ENCODE peak calls at places on chromosomes 11 and 22, in seven cellular contexts. J is choroid plexus epithelial cell, P is kidney epithelial cell, X is transverse colon, H is WTC11, Z is endothelial cell, N is H9. F is an unnamed sample.

GRCh38 chr11:57203359-57203758 is 21.6 kb downstream of the LRRC55 start:
- DNase-seq in H (no peak), J (no peak), X (peak), P (no peak), Z (no peak), N (no peak), F (no peak)

GRCh38 chr11:79857404-79857803 is 416.6 kb upstream of the TENM4 start:
- DNase-seq in X (no peak), P (no peak), H (no peak), N (no peak), J (no peak), Z (no peak), F (no peak)

GRCh38 chr11:112588252-112588668 is 327.6 kb upstream of the PLET1 start:
- DNase-seq in H (peak), Z (peak), P (peak), X (peak), J (peak), N (peak), F (peak)

GRCh38 chr22:31143537-31143936 is 3.2 kb upstream of the PLA2G3 start:
- DNase-seq in H (no peak), N (peak), P (no peak), J (no peak), X (no peak), Z (no peak), F (no peak)

GRCh38 chr11:86499723-86500129 is 125.0 kb downstream of the CCDC81 start:
- DNase-seq in P (no peak), J (no peak), H (no peak), N (no peak), X (no peak), Z (no peak), F (no peak)

GRCh38 chr22:49371325-49372110 is 456.2 kb downstream of the BRD1 start:
- DNase-seq in N (peak), J (no peak), Z (peak), P (no peak), H (peak), X (no peak), F (no peak)

GRCh38 chr22:48906177-48906835 is 921.4 kb downstream of the BRD1 start:
- DNase-seq in X (no peak), N (peak), J (no peak), H (no peak), Z (no peak), P (no peak), F (no peak)

GRCh38 chr22:41998361-41999261 is at the start of gene WBP2NL:
- DNase-seq in X (peak), Z (no peak), H (no peak), N (no peak), J (peak), P (peak), F (no peak)

GRCh38 chr22:35022291-35022690 is 43.7 kb upstream of the ISX start:
- DNase-seq in H (no peak), J (no peak), Z (no peak), N (no peak), X (no peak), P (no peak), F (no peak)

GRCh38 chr11:128424867-128425285 is 162.5 kb downstream of the ETS1 start:
- DNase-seq in X (peak), N (no peak), P (no peak), H (no peak), J (peak), Z (no peak), F (peak)

GRCh38 chr11:20353829-20354434 is 9.6 kb upstream of the HTATIP2 start:
- DNase-seq in P (no peak), J (peak), X (peak), N (no peak), H (peak), Z (peak), F (peak)

GRCh38 chr11:117588166-117588810 is 208.7 kb downstream of the DSCAML1 start:
- DNase-seq in J (no peak), H (no peak), X (no peak), N (no peak), P (no peak), Z (no peak), F (peak)

GRCh38 chr11:96222102-96222501 is 120.9 kb downstream of the MAML2 start:
- DNase-seq in H (no peak), Z (no peak), X (no peak), J (no peak), N (no peak), P (no peak), F (no peak)

GRCh38 chr11:59212744-59213573 is at the start of gene MPEG1:
- DNase-seq in N (no peak), P (no peak), X (no peak), H (no peak), J (no peak), Z (no peak), F (no peak)

GRCh38 chr11:112931686-112932085 is 29.5 kb upstream of the NCAM1 start:
- DNase-seq in X (no peak), Z (no peak), H (no peak), P (no peak), J (no peak), N (no peak), F (no peak)

GRCh38 chr11:119103793-119104192 is 2.1 kb upstream of the DPAGT1 start:
- DNase-seq in N (no peak), Z (no peak), X (no peak), H (no peak), P (no peak), J (peak), F (no peak)

GRCh38 chr11:120043323-120043945 is 94.5 kb downstream of the TRIM29 start:
- DNase-seq in Z (no peak), J (no peak), X (no peak), P (no peak), N (peak), H (no peak), F (no peak)

GRCh38 chr22:46267431-46268279 is at the start of gene TTC38:
- DNase-seq in J (peak), Z (peak), X (peak), P (no peak), H (peak), N (peak), F (peak)

GRCh38 chr22:25564320-25564978 is at the start of gene GRK3:
- DNase-seq in X (peak), J (peak), Z (peak), N (peak), P (no peak), H (peak), F (peak)

GRCh38 chr22:41382098-41382578 is 396 bp downstream of the TEF start:
- DNase-seq in H (peak), J (peak), N (no peak), X (peak), Z (peak), P (no peak), F (peak)

GRCh38 chr11:115613986-115614625 is 109.9 kb upstream of the CADM1 start:
- DNase-seq in P (peak), J (peak), H (no peak), Z (no peak), N (no peak), X (no peak), F (no peak)

GRCh38 chr22:50530857-50531545 is 1.2 kb upstream of the TYMP start:
- DNase-seq in X (peak), J (peak), Z (peak), P (no peak), H (peak), N (peak), F (peak)

GRCh38 chr11:119786431-119787073 is 57.6 kb upstream of the NECTIN1 start:
- DNase-seq in H (no peak), Z (no peak), N (no peak), X (no peak), J (no peak), P (no peak), F (no peak)

GRCh38 chr11:86596861-86597632 is 75.4 kb downstream of the ME3 start:
- DNase-seq in J (peak), Z (no peak), P (no peak), X (no peak), H (no peak), N (no peak), F (peak)

GRCh38 chr11:133934599-133935550 is 21.9 kb downstream of the IGSF9B start:
- DNase-seq in J (no peak), X (peak), P (no peak), H (no peak), Z (no peak), N (no peak), F (peak)

GRCh38 chr11:35487532-35488078 is 37.8 kb downstream of the PAMR1 start:
- DNase-seq in P (no peak), X (no peak), H (peak), J (peak), Z (peak), N (peak), F (peak)

GRCh38 chr11:123587559-123587958 is 66.9 kb downstream of the SCN3B start:
- DNase-seq in P (no peak), Z (no peak), J (no peak), H (no peak), N (no peak), X (peak), F (no peak)

GRCh38 chr11:118047749-118048148 is 29.1 kb upstream of the TMPRSS4 start:
- DNase-seq in J (no peak), P (no peak), Z (no peak), N (no peak), X (no peak), H (no peak), F (no peak)

GRCh38 chr11:31355131-31355530 is 14.4 kb downstream of the DCDC1 start:
- DNase-seq in N (no peak), J (peak), H (no peak), Z (no peak), P (no peak), X (no peak), F (no peak)

GRCh38 chr11:10490032-10490397 is 35.0 kb downstream of the AMPD3 start:
- DNase-seq in N (peak), P (no peak), H (no peak), J (no peak), X (no peak), Z (no peak), F (no peak)

GRCh38 chr22:29390270-29390669 is 1.9 kb upstream of the AP1B1 start:
- DNase-seq in N (no peak), J (no peak), H (no peak), Z (no peak), P (no peak), X (no peak), F (no peak)

GRCh38 chr11:95925011-95925410 is 1.1 kb upstream of the MTMR2 start:
- DNase-seq in Z (no peak), N (no peak), X (no peak), H (no peak), P (no peak), J (peak), F (no peak)

GRCh38 chr11:48001438-48002021 is 21.2 kb downstream of the PTPRJ start:
- DNase-seq in X (peak), N (no peak), H (no peak), J (peak), P (peak), Z (no peak), F (peak)

GRCh38 chr11:17772704-17773600 is 38.4 kb downstream of the KCNC1 start:
- DNase-seq in H (no peak), J (no peak), Z (no peak), P (no peak), X (no peak), N (no peak), F (no peak)

GRCh38 chr11:17770917-17771316 is 36.3 kb downstream of the KCNC1 start:
- DNase-seq in H (no peak), J (peak), X (no peak), Z (no peak), P (no peak), N (no peak), F (no peak)

GRCh38 chr11:17771415-17771814 is 36.8 kb downstream of the KCNC1 start:
- DNase-seq in N (no peak), X (no peak), H (no peak), Z (no peak), P (no peak), J (no peak), F (no peak)

GRCh38 chr11:17773674-17774073 is 39.1 kb downstream of the KCNC1 start:
- DNase-seq in H (no peak), J (no peak), P (no peak), N (no peak), X (no peak), Z (no peak), F (no peak)

DNA sequence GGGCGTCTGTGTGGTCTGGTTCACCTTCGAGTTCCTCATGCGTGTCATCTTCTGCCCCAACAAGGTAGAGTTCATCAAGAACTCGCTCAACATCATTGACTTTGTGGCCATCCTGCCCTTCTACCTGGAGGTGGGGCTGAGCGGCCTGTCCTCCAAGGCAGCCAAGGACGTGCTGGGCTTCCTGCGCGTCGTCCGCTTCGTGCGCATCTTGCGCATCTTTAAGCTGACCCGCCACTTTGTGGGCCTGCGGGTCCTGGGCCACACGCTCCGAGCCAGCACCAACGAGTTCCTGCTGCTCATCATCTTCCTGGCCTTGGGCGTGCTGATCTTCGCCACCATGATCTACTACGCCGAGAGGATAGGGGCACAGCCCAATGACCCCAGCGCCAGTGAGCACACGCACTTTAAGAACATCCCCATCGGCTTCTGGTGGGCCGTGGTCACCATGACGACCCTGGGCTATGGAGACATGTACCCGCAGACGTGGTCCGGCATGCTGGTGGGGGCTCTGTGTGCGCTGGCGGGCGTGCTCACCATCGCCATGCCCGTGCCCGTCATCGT is 37.3 kb downstream of the KCNC1 start:
- DNase-seq in P (no peak), N (no peak), Z (no peak), X (no peak), J (no peak), H (no peak), F (no peak)
- TF ChIP-seq CTCF in P (no peak), N (no peak), Z (no peak), X (no peak), J (no peak), H (no peak), F (no peak)

GRCh38 chr11:78281511-78281910 is 92.8 kb downstream of the USP35 start:
- DNase-seq in H (no peak), X (no peak), Z (no peak), J (no peak), N (no peak), P (no peak), F (peak)
- TF ChIP-seq CTCF in H (no peak), X (no peak), Z (no peak), J (no peak), N (no peak), P (no peak), F (no peak)

DNA sequence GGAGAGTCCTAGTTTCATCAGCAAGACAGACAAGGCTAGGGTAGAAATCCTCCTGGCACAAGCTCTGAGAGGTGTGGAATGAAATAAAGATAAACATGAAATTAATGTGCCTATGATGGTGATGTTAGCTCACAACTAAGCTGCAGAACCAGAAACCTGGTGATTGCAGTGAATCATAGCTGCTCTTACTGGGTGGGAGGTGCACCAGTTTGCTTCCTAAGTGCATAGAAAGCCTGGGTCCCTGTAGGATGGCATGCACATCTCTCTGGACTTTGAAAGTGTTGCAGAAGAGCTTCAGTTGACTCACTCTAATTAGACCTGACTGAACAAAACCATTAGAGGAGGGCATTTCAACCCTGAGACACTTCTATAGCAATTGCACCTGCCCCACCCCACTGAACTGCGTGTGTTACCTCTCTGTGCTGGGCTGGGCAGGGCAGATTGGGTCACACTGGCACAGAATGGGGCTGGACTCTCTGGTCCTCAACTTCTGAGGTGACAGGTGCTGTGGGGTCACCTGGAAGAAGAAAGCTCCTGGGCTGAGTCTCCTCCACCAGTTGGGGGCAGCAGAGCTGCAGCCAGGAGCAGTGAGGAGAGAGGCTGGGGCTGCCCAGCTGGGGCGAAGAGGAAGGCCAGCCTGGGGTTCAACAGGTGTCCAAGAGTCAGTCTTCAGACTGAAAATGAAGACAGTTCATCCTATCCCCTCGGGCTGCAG is 57.9 kb downstream of the GGTLC2 start:
- DNase-seq in H (peak), J (no peak), X (peak), Z (peak), P (no peak), N (peak), F (no peak)
- TF ChIP-seq CTCF in H (peak), J (peak), X (peak), Z (no peak), P (peak), N (peak), F (peak)

GRCh38 chr11:2933376-2934056 is 4.3 kb upstream of the PHLDA2 start:
- DNase-seq in X (peak), H (peak), N (peak), J (peak), Z (no peak), P (peak), F (peak)
- TF ChIP-seq CTCF in X (no peak), H (no peak), N (no peak), J (no peak), Z (no peak), P (no peak), F (no peak)

DNA sequence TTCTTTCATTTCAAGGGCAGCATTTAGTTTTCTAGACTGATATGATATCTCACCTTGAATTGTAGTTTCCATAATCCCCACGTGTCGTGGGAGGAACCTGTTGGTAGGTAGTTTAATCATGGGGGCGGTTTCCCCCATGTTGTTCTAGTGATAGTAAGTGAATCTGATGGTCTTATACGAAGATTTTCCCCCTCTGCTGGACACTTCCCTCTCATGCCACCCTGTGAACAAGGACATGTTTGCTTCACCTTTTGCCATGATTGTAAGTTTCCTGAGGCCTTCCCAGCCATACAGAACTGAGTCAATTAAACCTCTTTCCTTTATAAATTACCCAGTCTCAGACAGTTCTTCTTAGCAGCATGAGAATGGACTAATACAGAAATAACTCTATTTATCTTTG is 851.1 kb upstream of the FAT3 start:
- DNase-seq in P (no peak), H (peak), X (no peak), J (peak), N (no peak), Z (no peak), F (no peak)
- TF ChIP-seq CTCF in P (peak), H (no peak), X (no peak), J (peak), N (peak), Z (no peak), F (no peak)

GRCh38 chr11:67780056-67780455 is 105.6 kb upstream of the ALDH3B2 start:
- DNase-seq in P (no peak), X (no peak), Z (no peak), H (no peak), N (no peak), J (no peak), F (no peak)
- TF ChIP-seq CTCF in P (no peak), X (no peak), Z (no peak), H (no peak), N (peak), J (no peak), F (no peak)

DNA sequence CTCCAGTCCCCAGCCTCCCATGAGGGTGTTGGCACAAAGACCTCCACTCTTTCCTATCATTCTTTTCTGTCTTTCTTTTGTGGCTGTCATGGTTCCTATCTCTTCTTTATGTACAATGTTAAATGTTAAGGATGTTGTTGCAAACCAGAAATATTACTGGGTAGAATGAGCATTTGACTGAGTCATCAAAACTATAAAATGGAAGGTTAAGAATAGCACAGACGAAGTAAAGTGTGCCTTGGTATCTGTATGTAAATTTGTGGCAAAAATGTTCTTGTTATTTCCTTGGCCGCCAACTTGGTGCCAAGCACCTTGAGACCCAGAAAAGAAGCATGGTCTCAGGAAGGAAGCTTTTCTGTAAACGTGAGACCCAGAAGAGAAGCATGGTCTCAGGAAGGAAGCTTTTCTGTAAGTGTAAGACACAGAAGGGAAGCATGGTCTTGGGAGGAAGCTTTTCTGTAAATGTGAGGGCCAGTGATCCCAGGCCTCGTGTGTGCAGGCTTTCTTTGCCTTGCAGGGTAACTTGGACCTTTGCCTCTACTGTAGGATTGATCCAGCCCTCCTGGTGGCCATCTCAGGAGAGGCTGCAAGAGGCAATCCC is 6.7 kb upstream of the PKP3 start:
- DNase-seq in H (no peak), X (no peak), Z (no peak), J (no peak), N (no peak), P (no peak), F (no peak)
- TF ChIP-seq CTCF in H (no peak), X (no peak), Z (no peak), J (no peak), N (no peak), P (no peak), F (no peak)

F was measured in cardiac muscle cell.